ENCODE peak calls at places on chromosomes 16 and 17, in five cellular contexts. H, L, R, W and Q are unnamed samples.

GRCh38 chr16:50284131-50284911 is 18.0 kb downstream of the ADCY7 start:
- DNase-seq in H (no peak), L (no peak), R (no peak), W (peak; percentile 46), Q (no peak)

GRCh38 chr17:80861360-80861861 is 130.2 kb upstream of the CHMP6 start:
- DNase-seq in H (no peak), L (no peak), R (no peak), W (no peak), Q (no peak)

GRCh38 chr16:83835972-83836566 is 28.3 kb downstream of the HSBP1 start:
- DNase-seq in H (peak; percentile 31), L (peak; percentile 53), R (no peak), W (no peak), Q (peak; percentile 86)

GRCh38 chr17:56185491-56185890 is 32.2 kb downstream of the ANKFN1 start:
- DNase-seq in H (no peak), L (no peak), R (no peak), W (no peak), Q (peak; percentile 49)

GRCh38 chr16:31148281-31148728 is 1.6 kb downstream of the PRSS36 start:
- DNase-seq in H (no peak), L (peak; percentile 79), R (peak; percentile 78), W (no peak), Q (no peak)

GRCh38 chr17:55159251-55159650 is 105.5 kb upstream of the HLF start:
- DNase-seq in H (no peak), L (no peak), R (no peak), W (no peak), Q (peak; percentile 58)

GRCh38 chr16:10635367-10636021 is 55.1 kb upstream of the EMP2 start:
- DNase-seq in H (no peak), L (no peak), R (no peak), W (no peak), Q (no peak)

GRCh38 chr17:29140631-29141483 is 39.3 kb downstream of the MYO18A start:
- DNase-seq in H (no peak), L (no peak), R (no peak), W (no peak), Q (peak; percentile 32)

GRCh38 chr17:39244016-39244599 is 18.4 kb upstream of the STAC2 start:
- DNase-seq in H (no peak), L (no peak), R (no peak), W (no peak), Q (no peak)

GRCh38 chr17:48529191-48529979 is 1.4 kb downstream of the HOXB1 start:
- DNase-seq in H (no peak), L (no peak), R (no peak), W (no peak), Q (no peak)

GRCh38 chr16:81473066-81473488 is 28.5 kb downstream of the CMIP start:
- DNase-seq in H (no peak), L (no peak), R (no peak), W (no peak), Q (no peak)

DNA sequence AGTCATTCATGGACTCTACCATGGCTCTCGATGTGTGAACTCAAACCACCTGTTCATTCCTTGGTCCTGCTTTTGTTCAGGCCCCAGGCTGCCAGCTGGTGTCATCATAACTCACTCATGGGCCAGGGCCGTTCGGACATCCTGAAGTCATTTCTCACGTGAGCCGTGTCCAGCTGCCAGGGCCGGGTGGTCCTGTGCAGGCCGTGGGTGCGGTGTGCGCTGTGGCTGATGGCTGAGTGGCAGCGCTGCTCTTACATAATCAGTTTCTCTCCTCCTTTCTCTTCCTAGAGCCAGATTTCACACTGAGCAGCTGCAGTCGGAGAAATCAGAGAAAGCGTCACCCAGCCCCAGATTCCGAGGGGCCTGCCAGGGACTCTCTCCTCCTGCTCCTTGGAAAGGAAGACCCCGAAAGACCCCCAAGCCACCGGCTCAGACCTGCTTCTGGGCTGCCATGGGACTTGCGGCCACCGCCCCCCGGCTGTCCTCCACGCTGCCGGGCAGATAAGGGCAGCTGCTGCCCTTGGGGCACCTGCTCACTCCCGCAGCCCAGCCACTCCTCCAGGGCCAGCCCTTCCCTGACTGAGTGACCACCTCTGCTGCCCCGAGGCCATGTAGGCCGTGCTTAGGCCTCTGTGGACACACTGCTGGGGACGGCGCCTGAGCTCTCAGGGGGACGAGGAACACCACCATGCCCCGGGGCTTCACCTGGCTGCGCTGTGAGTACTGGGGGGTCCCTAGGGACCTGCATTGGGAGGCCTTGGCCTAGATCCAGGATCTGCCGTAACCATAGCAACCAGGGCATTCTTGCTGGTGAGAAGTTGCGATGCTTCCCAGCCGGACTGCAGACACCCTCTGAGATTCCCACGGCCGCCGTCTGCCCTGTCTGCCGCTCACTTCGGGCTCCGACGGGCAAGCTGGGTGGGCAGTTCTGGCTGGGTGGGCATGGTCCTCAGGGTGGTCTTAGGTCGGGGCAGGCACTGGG is at the start of gene IL34:
- DNase-seq in H (no peak), L (no peak), R (no peak), W (no peak), Q (no peak)
- TF ChIP-seq RAD21 in H (no peak), L (no peak), R (no peak), W (no peak), Q (no peak)

DNA sequence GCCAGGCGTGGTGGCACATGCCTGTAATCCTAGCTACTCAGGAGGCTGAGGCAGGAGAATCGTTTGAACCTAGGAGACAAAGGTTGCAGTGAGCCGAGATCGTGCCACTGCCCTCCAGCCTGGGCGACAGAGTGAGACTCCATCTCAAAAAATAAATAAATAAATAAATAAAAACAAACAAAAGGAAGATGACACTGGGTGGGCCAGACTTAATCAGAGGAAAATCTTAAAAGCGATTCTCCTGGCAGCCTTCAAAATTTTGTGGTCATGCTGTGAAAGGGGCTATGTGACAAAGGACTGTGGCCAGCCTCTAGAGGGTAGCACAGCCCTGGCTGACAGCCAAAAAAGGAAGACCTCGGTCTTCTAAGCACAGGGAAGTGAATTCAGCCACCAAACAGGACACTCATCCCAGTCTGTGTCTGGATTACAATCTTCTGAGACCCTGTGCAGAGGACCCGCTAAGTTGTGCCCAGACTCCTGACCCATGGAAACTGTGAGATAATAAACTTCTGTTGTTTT is 391.1 kb downstream of the CNTNAP4 start:
- DNase-seq in H (no peak), L (peak; percentile 36), R (no peak), W (peak; percentile 25), Q (no peak)
- TF ChIP-seq MAFK in H (no peak), L (no peak), R (no peak), W (no peak), Q (no peak)

DNA sequence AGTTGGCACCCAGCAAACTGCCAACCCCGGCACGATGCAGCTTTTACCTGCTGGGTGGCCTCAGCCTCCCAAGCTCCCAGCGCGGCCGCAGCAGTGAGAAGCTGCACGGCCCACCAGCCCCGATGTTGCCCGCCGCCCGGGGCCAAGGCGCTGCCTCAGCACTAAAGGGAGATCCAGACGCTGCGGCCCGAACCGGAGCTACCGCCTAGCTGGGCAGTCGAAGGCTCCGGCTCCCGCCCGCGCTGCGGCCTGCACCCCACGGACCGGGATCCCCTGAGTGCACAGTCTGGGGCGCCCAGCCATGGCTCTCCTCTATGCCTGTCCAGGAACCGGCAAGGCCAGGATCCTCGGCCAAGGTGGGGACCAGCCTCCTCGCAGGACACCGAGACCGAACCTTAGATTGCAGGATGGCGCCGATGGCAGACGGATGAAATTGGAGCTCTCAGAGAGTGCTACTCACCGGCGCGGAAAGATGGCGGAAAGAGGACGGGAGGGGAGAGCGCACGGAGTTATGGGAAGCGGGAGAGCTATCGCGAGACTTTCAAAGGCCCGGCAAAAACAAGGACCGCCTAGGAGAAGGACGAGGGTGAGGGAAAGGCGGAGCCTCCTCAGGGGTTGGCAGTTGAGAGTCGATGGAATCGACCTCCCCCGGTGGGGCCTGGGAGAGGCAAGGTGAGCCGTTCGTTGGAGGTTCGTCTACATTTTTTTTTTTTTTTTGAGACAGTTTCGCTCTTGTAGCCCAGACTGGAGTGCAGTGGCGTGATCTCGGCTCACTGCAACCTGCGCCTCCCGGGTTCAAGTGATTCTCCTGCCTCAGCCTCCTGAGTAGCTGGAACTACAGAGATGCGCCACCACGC is at the start of gene RPS15A:
- DNase-seq in H (peak; percentile 98), L (peak; percentile 98), R (peak; percentile 88), W (peak; percentile 100), Q (peak; percentile 98)
- TF ChIP-seq POLR2A in H (peak; percentile 88), L (peak; percentile 99), R (peak; percentile 97), W (peak; percentile 99), Q (peak; percentile 97)

DNA sequence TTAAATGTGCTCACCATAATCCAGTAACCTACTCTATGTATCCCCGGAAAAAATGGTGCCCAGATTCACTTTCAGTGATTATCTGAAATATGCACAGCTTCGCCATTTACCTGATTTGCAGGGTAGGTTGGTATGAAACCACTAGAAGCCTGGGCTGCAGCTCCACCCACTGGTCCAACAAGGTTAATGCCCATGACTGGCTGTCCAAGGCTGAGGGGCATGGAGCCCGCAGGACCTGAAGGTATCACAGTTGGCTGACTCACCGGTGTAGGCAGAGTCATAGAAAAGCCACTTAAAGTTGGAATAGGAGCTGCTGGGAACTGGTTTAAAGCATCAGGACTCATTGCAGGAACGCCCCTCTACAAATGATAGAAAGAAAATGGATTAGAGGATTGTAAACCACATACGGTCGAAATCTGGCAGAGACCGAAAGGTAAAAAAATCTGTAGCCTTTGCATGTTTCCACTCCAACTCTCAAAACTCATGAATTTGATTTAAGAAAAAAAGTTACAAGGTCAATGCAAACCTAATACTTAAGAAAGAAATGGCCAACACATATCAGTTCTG is 38.6 kb downstream of the SYNRG start:
- DNase-seq in H (peak; percentile 81), L (peak; percentile 47), R (peak; percentile 75), W (peak; percentile 60), Q (peak; percentile 69)
- TF ChIP-seq RAD21 in H (peak; percentile 82), L (peak; percentile 40), R (peak; percentile 91), W (peak; percentile 57), Q (peak; percentile 58)

GRCh38 chr17:76626442-76626841 is 17.1 kb downstream of the ST6GALNAC1 start:
- DNase-seq in H (no peak), L (no peak), R (no peak), W (no peak), Q (no peak)

GRCh38 chr17:76627510-76627909 is 16.0 kb downstream of the ST6GALNAC1 start:
- DNase-seq in H (no peak), L (no peak), R (no peak), W (no peak), Q (no peak)

GRCh38 chr17:76625496-76625895 is 18.1 kb downstream of the ST6GALNAC1 start:
- DNase-seq in H (no peak), L (no peak), R (no peak), W (no peak), Q (no peak)

GRCh38 chr17:76617838-76618237 is 25.7 kb downstream of the ST6GALNAC1 start:
- DNase-seq in H (no peak), L (no peak), R (no peak), W (no peak), Q (no peak)

DNA sequence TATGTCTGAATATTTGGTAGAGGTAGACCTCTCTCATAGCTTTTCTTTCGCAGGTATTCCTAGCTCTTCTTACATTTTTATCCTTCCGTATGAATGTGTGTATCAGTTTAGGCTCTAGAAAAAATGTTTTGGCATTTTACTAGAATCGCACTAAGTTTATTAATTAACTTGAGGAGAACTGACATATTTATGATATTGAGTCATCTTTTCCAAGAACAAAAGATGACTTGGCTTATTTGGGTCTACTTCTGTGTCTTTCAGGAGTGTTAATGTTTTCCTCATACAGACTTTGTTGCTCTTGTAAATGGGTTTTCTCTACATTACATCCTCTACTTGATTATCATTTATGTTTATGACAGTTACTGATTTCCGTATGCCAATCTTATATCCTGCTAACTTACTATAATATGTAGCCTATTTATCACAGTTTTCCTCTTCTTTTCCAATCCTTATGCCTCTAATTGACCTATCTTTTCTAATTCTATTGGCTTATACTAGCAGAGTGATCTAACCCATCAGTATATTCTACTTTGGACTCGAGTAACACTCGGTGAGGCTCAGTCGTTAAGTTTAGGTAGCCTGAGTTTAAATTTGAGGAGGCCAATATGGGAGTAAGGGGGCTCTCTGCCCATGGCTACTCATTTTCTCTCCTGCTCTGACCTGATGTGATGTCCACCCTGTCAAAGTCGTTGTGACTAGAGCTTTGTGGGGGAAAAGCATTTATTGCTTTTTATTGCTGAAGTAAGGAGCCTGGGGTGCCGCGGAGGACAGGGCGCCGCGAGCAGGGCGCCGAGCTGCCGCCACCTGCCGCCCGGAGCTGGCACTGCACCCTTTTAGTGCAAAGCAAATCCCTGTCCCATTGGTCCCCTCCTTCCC is 20.0 kb downstream of the ST6GALNAC1 start:
- DNase-seq in H (peak; percentile 74), L (peak; percentile 80), R (peak; percentile 93), W (peak; percentile 41), Q (peak; percentile 60)
- TF ChIP-seq MAFK in H (peak; percentile 87), L (peak; percentile 17), R (no peak), W (no peak), Q (peak; percentile 25)